ENCODE peak calls at places on chromosome 9, in four cellular contexts. One of them, this sample, is unnamed.

GRCh38 chr9:91085499-91086291 is 276.0 kb downstream of the AUH start:
- DNase-seq in CD8-positive, alpha-beta T cell: no peak
- DNase-seq in left ventricle myocardium inferior: no peak
- DNase-seq in ovary: no peak
- DNase-seq in this sample: no peak

GRCh38 chr9:136645903-136646754 is 16.6 kb upstream of the EGFL7 start:
- DNase-seq in CD8-positive, alpha-beta T cell: no peak
- DNase-seq in left ventricle myocardium inferior: peak
- DNase-seq in ovary: peak
- DNase-seq in this sample: no peak

GRCh38 chr9:70165006-70165602 is 93.7 kb upstream of the SMC5 start:
- DNase-seq in CD8-positive, alpha-beta T cell: no peak
- DNase-seq in left ventricle myocardium inferior: no peak
- DNase-seq in ovary: no peak
- DNase-seq in this sample: no peak

GRCh38 chr9:456365-456764 is 241.7 kb downstream of the DOCK8 start:
- DNase-seq in CD8-positive, alpha-beta T cell: no peak
- DNase-seq in left ventricle myocardium inferior: peak
- DNase-seq in ovary: no peak
- DNase-seq in this sample: no peak

GRCh38 chr9:87383341-87384150 is 114.1 kb upstream of the DAPK1 start:
- DNase-seq in CD8-positive, alpha-beta T cell: no peak
- DNase-seq in left ventricle myocardium inferior: no peak
- DNase-seq in ovary: no peak
- DNase-seq in this sample: no peak

GRCh38 chr9:128406848-128407391 is 13.7 kb upstream of the CERCAM start:
- DNase-seq in CD8-positive, alpha-beta T cell: no peak
- DNase-seq in left ventricle myocardium inferior: no peak
- DNase-seq in ovary: no peak
- DNase-seq in this sample: no peak

GRCh38 chr9:133770076-133770777 is 32.1 kb upstream of the SARDH start:
- DNase-seq in CD8-positive, alpha-beta T cell: no peak
- DNase-seq in left ventricle myocardium inferior: no peak
- DNase-seq in ovary: peak
- DNase-seq in this sample: peak

GRCh38 chr9:114017741-114018715 is 60.1 kb downstream of the AMBP start:
- DNase-seq in CD8-positive, alpha-beta T cell: no peak
- DNase-seq in left ventricle myocardium inferior: no peak
- DNase-seq in ovary: peak
- DNase-seq in this sample: peak

GRCh38 chr9:130940023-130940549 is 1.0 kb upstream of the FIBCD1 start:
- DNase-seq in CD8-positive, alpha-beta T cell: no peak
- DNase-seq in left ventricle myocardium inferior: no peak
- DNase-seq in ovary: no peak
- DNase-seq in this sample: no peak

GRCh38 chr9:94623253-94623652 is 16.1 kb downstream of the FBP1 start:
- DNase-seq in CD8-positive, alpha-beta T cell: no peak
- DNase-seq in left ventricle myocardium inferior: no peak
- DNase-seq in ovary: no peak
- DNase-seq in this sample: no peak

GRCh38 chr9:72313507-72313906 is 51.5 kb downstream of the ZFAND5 start:
- DNase-seq in CD8-positive, alpha-beta T cell: no peak
- DNase-seq in left ventricle myocardium inferior: no peak
- DNase-seq in ovary: no peak
- DNase-seq in this sample: no peak

GRCh38 chr9:32644698-32645097 is 9.2 kb upstream of the TAF1L start:
- DNase-seq in CD8-positive, alpha-beta T cell: no peak
- DNase-seq in left ventricle myocardium inferior: no peak
- DNase-seq in ovary: no peak
- DNase-seq in this sample: no peak

GRCh38 chr9:88966894-88967676 is 24.2 kb upstream of the S1PR3 start:
- DNase-seq in CD8-positive, alpha-beta T cell: no peak
- DNase-seq in left ventricle myocardium inferior: no peak
- DNase-seq in ovary: no peak
- DNase-seq in this sample: no peak

DNA sequence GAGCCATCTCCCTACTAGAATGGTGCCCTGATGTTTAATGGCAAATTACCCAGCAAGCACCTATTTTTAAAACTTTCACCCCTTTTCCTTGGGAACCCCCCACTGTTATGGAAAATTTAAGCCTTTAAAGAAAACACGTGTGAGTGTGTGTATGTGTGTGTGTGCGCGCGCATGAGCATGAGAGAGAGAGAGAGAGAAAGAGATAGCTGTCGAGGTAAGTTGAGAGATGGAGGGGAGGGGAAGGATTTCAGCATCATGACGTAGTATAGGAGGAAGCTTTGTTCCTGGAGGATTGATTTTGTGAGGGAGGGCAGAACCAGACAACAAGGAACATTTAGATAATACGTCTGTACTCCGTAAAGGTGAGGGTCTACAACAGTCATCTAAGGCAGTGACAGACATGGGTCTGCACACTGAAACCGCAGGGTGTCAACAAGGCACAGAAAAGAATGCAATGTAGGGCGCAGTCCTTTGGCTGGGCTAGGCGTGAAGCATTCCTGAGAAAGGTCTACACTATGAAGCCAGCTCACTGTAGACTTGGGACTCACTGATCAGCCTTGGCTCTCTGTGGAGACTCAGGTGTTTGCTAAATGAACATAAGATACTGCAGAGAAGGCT is 227.7 kb downstream of the SMARCA2 start:
- DNase-seq in CD8-positive, alpha-beta T cell: no peak
- DNase-seq in left ventricle myocardium inferior: no peak
- DNase-seq in ovary: peak
- DNase-seq in this sample: no peak
- H3K4me3 ChIP-seq in CD8-positive, alpha-beta T cell: no peak
- H3K4me3 ChIP-seq in left ventricle myocardium inferior: peak
- H3K4me3 ChIP-seq in ovary: peak
- H3K4me3 ChIP-seq in this sample: no peak

GRCh38 chr9:135281151-135281550 is 193.7 kb downstream of the OLFM1 start:
- DNase-seq in CD8-positive, alpha-beta T cell: no peak
- DNase-seq in left ventricle myocardium inferior: no peak
- DNase-seq in ovary: no peak
- DNase-seq in this sample: no peak
- TF ChIP-seq CTCF in CD8-positive, alpha-beta T cell: no peak
- TF ChIP-seq CTCF in left ventricle myocardium inferior: no peak
- TF ChIP-seq CTCF in ovary: no peak
- TF ChIP-seq CTCF in this sample: no peak

GRCh38 chr9:109115931-109116541 is 3.7 kb downstream of the TMEM245 start:
- DNase-seq in CD8-positive, alpha-beta T cell: no peak
- DNase-seq in left ventricle myocardium inferior: peak
- DNase-seq in ovary: peak
- DNase-seq in this sample: no peak
- H3K4me3 ChIP-seq in CD8-positive, alpha-beta T cell: no peak
- H3K4me3 ChIP-seq in left ventricle myocardium inferior: no peak
- H3K4me3 ChIP-seq in ovary: no peak
- H3K4me3 ChIP-seq in this sample: no peak

GRCh38 chr9:20186823-20187222 is 398.0 kb upstream of the SLC24A2 start:
- DNase-seq in CD8-positive, alpha-beta T cell: no peak
- DNase-seq in left ventricle myocardium inferior: no peak
- DNase-seq in ovary: no peak
- DNase-seq in this sample: no peak

GRCh38 chr9:20189871-20190270 is 401.0 kb upstream of the SLC24A2 start:
- DNase-seq in CD8-positive, alpha-beta T cell: no peak
- DNase-seq in left ventricle myocardium inferior: no peak
- DNase-seq in ovary: no peak
- DNase-seq in this sample: no peak

GRCh38 chr9:20187318-20187717 is 398.5 kb upstream of the SLC24A2 start:
- DNase-seq in CD8-positive, alpha-beta T cell: no peak
- DNase-seq in left ventricle myocardium inferior: no peak
- DNase-seq in ovary: no peak
- DNase-seq in this sample: no peak

GRCh38 chr9:20188616-20189212 is 399.9 kb upstream of the SLC24A2 start:
- DNase-seq in CD8-positive, alpha-beta T cell: no peak
- DNase-seq in left ventricle myocardium inferior: no peak
- DNase-seq in ovary: no peak
- DNase-seq in this sample: no peak

DNA sequence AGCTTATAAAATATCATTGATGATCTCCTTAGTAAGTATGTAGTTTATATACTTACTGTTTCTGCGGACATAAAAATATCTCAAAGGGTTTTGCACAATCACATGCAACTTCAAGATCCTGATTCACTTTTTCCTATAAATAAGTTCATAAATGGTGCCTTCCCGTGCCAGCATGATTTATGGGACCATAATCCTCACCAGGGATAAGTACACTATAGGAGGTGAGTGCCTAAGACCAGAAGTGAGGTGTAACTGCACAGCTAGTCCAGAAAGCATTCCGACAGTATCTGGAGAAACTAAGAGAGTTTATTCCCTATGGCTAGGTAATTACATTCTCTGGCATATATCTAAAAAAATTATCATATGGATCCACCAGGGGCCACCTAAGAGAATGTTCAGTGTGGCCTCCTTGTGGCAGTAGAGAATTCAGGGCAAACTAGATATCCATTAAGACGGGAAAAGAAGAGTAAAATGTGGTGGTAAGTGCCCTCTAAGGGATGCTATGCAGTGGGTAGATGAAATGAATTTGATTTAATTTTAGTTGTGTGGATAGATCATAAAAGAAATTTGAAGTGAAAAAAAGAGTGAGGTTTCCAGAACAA is 402.5 kb upstream of the SLC24A2 start:
- DNase-seq in CD8-positive, alpha-beta T cell: no peak
- DNase-seq in left ventricle myocardium inferior: no peak
- DNase-seq in ovary: no peak
- DNase-seq in this sample: no peak
- TF ChIP-seq CTCF in CD8-positive, alpha-beta T cell: no peak
- TF ChIP-seq CTCF in left ventricle myocardium inferior: no peak
- TF ChIP-seq CTCF in ovary: no peak
- TF ChIP-seq CTCF in this sample: no peak

DNA sequence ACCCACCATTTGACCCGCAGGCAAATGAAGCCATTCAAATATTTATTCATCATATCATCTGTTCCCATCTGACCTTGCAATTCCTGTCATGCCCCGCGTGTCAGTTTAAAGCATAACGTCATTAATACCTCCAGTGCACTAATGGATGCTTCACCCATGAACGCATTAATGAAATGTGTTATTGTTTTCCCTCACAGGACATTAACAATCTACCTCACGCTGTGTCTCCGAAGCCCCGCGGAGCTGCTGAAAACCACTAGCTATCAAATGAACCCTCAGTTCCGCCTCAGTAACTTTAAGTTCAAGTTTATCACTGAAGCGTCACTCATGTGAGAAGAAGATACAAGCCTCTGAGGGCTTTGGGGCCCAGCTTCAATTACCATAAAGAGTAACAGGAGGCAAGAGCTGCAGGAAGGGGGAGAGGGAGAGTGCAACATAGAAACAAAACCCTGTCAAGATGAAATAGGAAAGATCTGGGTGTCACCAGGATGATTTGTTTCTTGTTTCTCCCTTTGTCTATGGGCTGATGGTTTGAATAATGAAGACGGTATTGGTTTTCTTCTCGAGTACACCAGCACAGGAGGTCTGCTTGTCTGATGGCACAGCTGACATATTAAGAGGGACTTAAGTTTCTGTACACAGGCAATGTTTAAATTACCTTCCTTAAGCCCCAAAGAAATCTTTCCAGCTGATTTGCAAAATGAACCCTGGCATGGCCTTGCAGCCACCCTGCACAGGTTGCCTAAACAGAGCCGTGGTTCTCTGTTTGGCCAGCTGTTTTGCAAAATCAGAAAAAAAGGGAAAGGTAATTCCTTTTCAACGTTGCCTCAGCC is 139.3 kb downstream of the RASEF start:
- DNase-seq in CD8-positive, alpha-beta T cell: no peak
- DNase-seq in left ventricle myocardium inferior: no peak
- DNase-seq in ovary: no peak
- DNase-seq in this sample: no peak
- H3K4me3 ChIP-seq in CD8-positive, alpha-beta T cell: no peak
- H3K4me3 ChIP-seq in left ventricle myocardium inferior: no peak
- H3K4me3 ChIP-seq in ovary: no peak
- H3K4me3 ChIP-seq in this sample: no peak

DNA sequence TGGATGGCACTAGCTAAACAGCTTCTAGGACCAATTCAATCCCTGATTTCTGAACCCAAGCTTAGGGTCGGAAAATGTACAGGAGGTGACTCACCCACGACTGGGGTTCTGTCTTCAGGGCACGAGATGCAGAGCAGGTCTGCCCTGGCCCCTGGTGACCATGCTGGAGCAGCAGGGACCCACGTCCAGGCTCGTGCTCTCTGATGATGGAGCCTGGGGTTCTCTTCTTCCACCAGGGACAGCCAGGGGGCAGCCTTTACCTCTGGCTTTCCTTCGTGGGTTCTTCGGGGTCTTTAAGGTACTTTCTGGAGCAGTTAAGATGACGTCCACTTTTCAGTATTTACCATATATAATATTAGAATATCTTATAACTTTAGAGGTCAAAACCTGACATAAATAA is 2.1 kb downstream of the CFAP77 start:
- DNase-seq in CD8-positive, alpha-beta T cell: no peak
- DNase-seq in left ventricle myocardium inferior: no peak
- DNase-seq in ovary: no peak
- DNase-seq in this sample: no peak
- TF ChIP-seq CTCF in CD8-positive, alpha-beta T cell: peak
- TF ChIP-seq CTCF in left ventricle myocardium inferior: peak
- TF ChIP-seq CTCF in ovary: no peak
- TF ChIP-seq CTCF in this sample: no peak

DNA sequence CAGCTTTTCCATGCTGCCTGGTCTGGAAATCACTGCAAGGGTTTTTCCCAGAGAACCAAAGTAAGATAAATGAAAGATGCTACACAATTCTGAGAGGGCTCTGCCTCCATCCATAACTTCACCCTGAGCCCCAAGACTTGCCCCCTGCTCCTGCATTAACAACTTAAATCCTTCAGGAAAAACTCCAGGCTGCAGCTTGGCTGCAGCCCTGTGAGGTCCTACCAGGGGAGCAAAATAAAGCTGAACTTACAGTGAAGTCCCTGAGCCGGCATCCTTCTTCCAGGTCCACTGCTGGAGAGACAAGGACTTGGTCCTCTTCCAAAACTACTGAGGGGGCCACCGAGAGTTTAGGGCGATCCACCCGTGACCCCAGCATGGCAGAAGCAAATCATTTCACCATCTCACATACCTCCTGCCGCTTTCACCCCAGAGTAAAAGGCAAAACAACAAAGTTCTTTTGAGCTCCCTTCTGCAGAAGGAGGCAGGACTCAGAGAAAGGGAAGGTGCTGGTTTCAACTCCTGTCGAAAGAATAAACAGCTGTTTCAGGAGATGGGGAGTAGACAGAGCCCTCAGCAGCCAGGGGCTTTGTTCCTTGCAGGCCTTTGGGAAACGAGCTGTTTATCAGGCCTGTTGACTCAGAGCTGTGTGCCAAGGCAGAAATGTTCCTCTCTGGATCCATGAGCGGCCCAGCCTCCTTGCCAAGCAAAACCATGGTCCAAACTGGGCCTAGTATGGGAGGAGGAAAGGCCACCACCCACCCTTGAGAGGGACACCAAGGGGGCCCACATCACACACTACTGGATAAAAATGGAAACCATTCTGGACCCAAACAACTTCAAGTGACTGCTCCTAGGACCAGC is 20.6 kb downstream of the GGTA1 start:
- DNase-seq in CD8-positive, alpha-beta T cell: no peak
- DNase-seq in left ventricle myocardium inferior: no peak
- DNase-seq in ovary: no peak
- DNase-seq in this sample: no peak
- H3K4me3 ChIP-seq in CD8-positive, alpha-beta T cell: no peak
- H3K4me3 ChIP-seq in left ventricle myocardium inferior: no peak
- H3K4me3 ChIP-seq in ovary: no peak
- H3K4me3 ChIP-seq in this sample: no peak

GRCh38 chr9:13125261-13125660 is 154.2 kb downstream of the MPDZ start:
- DNase-seq in CD8-positive, alpha-beta T cell: no peak
- DNase-seq in left ventricle myocardium inferior: no peak
- DNase-seq in ovary: no peak
- DNase-seq in this sample: no peak
- TF ChIP-seq CTCF in CD8-positive, alpha-beta T cell: no peak
- TF ChIP-seq CTCF in left ventricle myocardium inferior: no peak
- TF ChIP-seq CTCF in ovary: no peak
- TF ChIP-seq CTCF in this sample: no peak

This sample was measured in lower leg skin.